ENCODE peak calls at places on chromosomes 4 and X, in six cellular contexts. I is dermis microvascular lymphatic vessel endothelial cell; K is fibroblast of the conjunctiva; L is cerebellum; V is RWPE2; R is CD4-positive, alpha-beta memory T cell. N is an unnamed sample.

GRCh38 chrX:57528670-57529255 is 63.0 kb upstream of the ZXDB start:
- DNase-seq in K (no peak), R (peak; percentile 8), L (no peak), V (no peak), I (peak; percentile 11), N (peak; percentile 16)

GRCh38 chr4:14771091-14771490 is 231.2 kb upstream of the CPEB2 start:
- DNase-seq in I (no peak), K (no peak), R (no peak), V (no peak), L (no peak), N (no peak)

GRCh38 chr4:73603307-73603710 is 16.9 kb downstream of the RASSF6 start:
- DNase-seq in K (no peak), I (no peak), R (no peak), L (no peak), V (no peak), N (no peak)

GRCh38 chrX:4484266-4484665 is 770.8 kb upstream of the PRKX start:
- DNase-seq in K (no peak), R (no peak), L (no peak), V (no peak), I (no peak), N (no peak)

GRCh38 chr4:11609751-11610150 is 181.1 kb upstream of the HS3ST1 start:
- DNase-seq in V (no peak), K (no peak), L (no peak), I (no peak), R (no peak), N (no peak)

GRCh38 chr4:81565137-81565870 is 93.6 kb upstream of the RASGEF1B start:
- DNase-seq in L (peak; percentile 1), I (no peak), V (no peak), K (no peak), R (no peak), N (no peak)

GRCh38 chrX:106921637-106922036 is 1.4 kb downstream of the CLDN2 start:
- DNase-seq in L (no peak), V (no peak), K (no peak), R (no peak), I (no peak), N (no peak)

GRCh38 chrX:136032370-136032769 is 47.1 kb downstream of the SLC9A6 start:
- DNase-seq in L (no peak), V (no peak), R (no peak), K (no peak), I (no peak), N (no peak)

GRCh38 chr4:175671491-175671934 is 140.6 kb downstream of the GPM6A start:
- DNase-seq in K (no peak), V (no peak), L (peak; percentile 69), R (no peak), I (no peak), N (no peak)

GRCh38 chrX:17412692-17413091 is 37.7 kb downstream of the NHS start:
- DNase-seq in R (no peak), I (no peak), L (no peak), K (peak; percentile 4), V (no peak), N (no peak)

GRCh38 chr4:41709844-41710481 is 38.6 kb downstream of the PHOX2B start:
- DNase-seq in V (no peak), R (no peak), K (no peak), I (peak; percentile 35), L (no peak), N (no peak)

GRCh38 chrX:120477453-120477852 is 8.4 kb upstream of the LAMP2 start:
- DNase-seq in L (no peak), V (no peak), I (no peak), R (no peak), K (no peak), N (no peak)

GRCh38 chr4:56619816-56620215 is 61.3 kb downstream of the HOPX start:
- DNase-seq in I (no peak), K (no peak), R (no peak), V (no peak), L (no peak), N (no peak)

GRCh38 chr4:15781427-15782095 is 3.4 kb downstream of the CD38 start:
- DNase-seq in R (no peak), V (no peak), L (no peak), K (no peak), I (no peak), N (no peak)

GRCh38 chr4:3442959-3443749 is 1.4 kb downstream of the HGFAC start:
- DNase-seq in R (peak; percentile 69), L (peak; percentile 57), I (peak; percentile 37), K (no peak), V (no peak), N (peak; percentile 60)

GRCh38 chrX:10722804-10723364 is 102.5 kb upstream of the MID1 start:
- DNase-seq in R (peak; percentile 23), V (no peak), I (peak; percentile 32), L (peak; percentile 54), K (peak; percentile 49), N (peak; percentile 33)

GRCh38 chr4:3439391-3439790 is 2.4 kb upstream of the HGFAC start:
- DNase-seq in L (no peak), V (no peak), K (no peak), I (no peak), R (no peak), N (no peak)

GRCh38 chr4:22202351-22203343 is 254.1 kb upstream of the KCNIP4 start:
- DNase-seq in I (no peak), V (no peak), R (no peak), L (no peak), K (no peak), N (no peak)

GRCh38 chr4:3711183-3712111 is 54.7 kb upstream of the ADRA2C start:
- DNase-seq in K (no peak), L (peak; percentile 40), V (no peak), R (no peak), I (no peak), N (no peak)

GRCh38 chrX:133850414-133850813 is 135.0 kb downstream of the GPC3 start:
- DNase-seq in I (no peak), L (no peak), V (no peak), K (no peak), R (no peak), N (no peak)

GRCh38 chr4:109631709-109632108 is 71.5 kb downstream of the CASP6 start:
- DNase-seq in I (no peak), L (no peak), V (no peak), R (no peak), K (no peak), N (no peak)

GRCh38 chr4:1795304-1796195 is 2.5 kb downstream of the FGFR3 start:
- DNase-seq in L (no peak), I (no peak), K (no peak), R (no peak), V (no peak), N (no peak)

GRCh38 chr4:83219344-83219990 is 65.1 kb downstream of the COQ2 start:
- DNase-seq in V (no peak), R (peak; percentile 49), K (no peak), L (peak; percentile 3), I (no peak), N (no peak)

GRCh38 chrX:155611302-155611701 is 1.4 kb downstream of the TMLHE start:
- DNase-seq in R (no peak), L (no peak), V (no peak), I (no peak), K (no peak), N (no peak)

GRCh38 chr4:139123910-139124309 is 53.1 kb downstream of the ELF2 start:
- DNase-seq in L (no peak), K (no peak), V (no peak), R (no peak), I (no peak), N (no peak)

GRCh38 chrX:140508958-140509357 is 4.1 kb upstream of the SOX3 start:
- DNase-seq in I (no peak), R (no peak), L (no peak), V (no peak), K (no peak), N (no peak)

GRCh38 chr4:109691411-109691920 is 11.8 kb downstream of the CASP6 start:
- DNase-seq in K (no peak), R (no peak), L (no peak), V (no peak), I (no peak), N (no peak)

GRCh38 chrX:155819525-155819924 is 61.6 kb upstream of the VAMP7 start:
- DNase-seq in I (no peak), K (no peak), R (no peak), V (no peak), L (no peak), N (no peak)

GRCh38 chr4:76235407-76235806 is 16.1 kb upstream of the FAM47E start:
- DNase-seq in K (no peak), I (no peak), L (no peak), V (no peak), R (no peak), N (no peak)

GRCh38 chr4:89177807-89178206 is 66.5 kb downstream of the TIGD2 start:
- DNase-seq in I (no peak), R (no peak), L (no peak), V (no peak), K (no peak), N (no peak)

GRCh38 chr4:6988016-6988715 is 55.0 kb upstream of the TADA2B start:
- DNase-seq in R (no peak), K (no peak), V (no peak), I (no peak), L (no peak), N (no peak)

GRCh38 chr4:32826169-32826568 is 2106.0 kb downstream of the PCDH7 start:
- DNase-seq in L (no peak), I (peak; percentile 2), R (no peak), V (no peak), K (no peak), N (no peak)

GRCh38 chr4:77881460-77882295 is 19.0 kb downstream of the MRPL1 start:
- DNase-seq in K (peak; percentile 5), L (no peak), V (no peak), I (no peak), R (no peak), N (no peak)

GRCh38 chr4:129342820-129343219 is 246.9 kb downstream of the C4orf33 start:
- DNase-seq in V (no peak), R (no peak), K (peak; percentile 61), L (no peak), I (no peak), N (no peak)

N was measured in DND-41.